ENCODE peak calls at places on chromosome 5, in four cellular contexts. One of them, this sample, is unnamed.

GRCh38 chr5:148146487-148146886 is 21.9 kb upstream of the SPINK14 start:
- DNase-seq in activated CD8-positive, alpha-beta T cell treated with anti-CD3 and anti-CD28 coated beads for 36 hours: no peak
- DNase-seq in smooth muscle cell of the brain vasculature: no peak
- DNase-seq in GM23248: no peak
- DNase-seq in this sample: no peak

GRCh38 chr5:142716963-142717362 is 31.1 kb upstream of the FGF1 start:
- DNase-seq in GM23248: peak
- DNase-seq in activated CD8-positive, alpha-beta T cell treated with anti-CD3 and anti-CD28 coated beads for 36 hours: peak
- DNase-seq in smooth muscle cell of the brain vasculature: no peak
- DNase-seq in this sample: peak

GRCh38 chr5:111618644-111619271 is 106.4 kb upstream of the STARD4 start:
- DNase-seq in activated CD8-positive, alpha-beta T cell treated with anti-CD3 and anti-CD28 coated beads for 36 hours: no peak
- DNase-seq in smooth muscle cell of the brain vasculature: no peak
- DNase-seq in GM23248: no peak
- DNase-seq in this sample: no peak

GRCh38 chr5:169874626-169875025 is 105.7 kb downstream of the INSYN2B start:
- DNase-seq in GM23248: peak
- DNase-seq in smooth muscle cell of the brain vasculature: no peak
- DNase-seq in activated CD8-positive, alpha-beta T cell treated with anti-CD3 and anti-CD28 coated beads for 36 hours: no peak
- DNase-seq in this sample: no peak

GRCh38 chr5:77778881-77779438 is 2.8 kb upstream of the TBCA start:
- DNase-seq in GM23248: no peak
- DNase-seq in activated CD8-positive, alpha-beta T cell treated with anti-CD3 and anti-CD28 coated beads for 36 hours: peak
- DNase-seq in smooth muscle cell of the brain vasculature: no peak
- DNase-seq in this sample: no peak

GRCh38 chr5:133247881-133248642 is 196.2 kb downstream of the HSPA4 start:
- DNase-seq in smooth muscle cell of the brain vasculature: no peak
- DNase-seq in GM23248: peak
- DNase-seq in activated CD8-positive, alpha-beta T cell treated with anti-CD3 and anti-CD28 coated beads for 36 hours: no peak
- DNase-seq in this sample: no peak

GRCh38 chr5:68306361-68307014 is 90.9 kb downstream of the PIK3R1 start:
- DNase-seq in GM23248: no peak
- DNase-seq in smooth muscle cell of the brain vasculature: no peak
- DNase-seq in activated CD8-positive, alpha-beta T cell treated with anti-CD3 and anti-CD28 coated beads for 36 hours: no peak
- DNase-seq in this sample: no peak

GRCh38 chr5:132334812-132335211 is 34.7 kb upstream of the SLC22A5 start:
- DNase-seq in smooth muscle cell of the brain vasculature: no peak
- DNase-seq in activated CD8-positive, alpha-beta T cell treated with anti-CD3 and anti-CD28 coated beads for 36 hours: no peak
- DNase-seq in GM23248: no peak
- DNase-seq in this sample: no peak

GRCh38 chr5:99814311-99815063 is 720.7 kb upstream of the FAM174A start:
- DNase-seq in smooth muscle cell of the brain vasculature: no peak
- DNase-seq in activated CD8-positive, alpha-beta T cell treated with anti-CD3 and anti-CD28 coated beads for 36 hours: no peak
- DNase-seq in GM23248: no peak
- DNase-seq in this sample: no peak

GRCh38 chr5:160175438-160176218 is 53.7 kb upstream of the FABP6 start:
- DNase-seq in smooth muscle cell of the brain vasculature: no peak
- DNase-seq in GM23248: peak
- DNase-seq in activated CD8-positive, alpha-beta T cell treated with anti-CD3 and anti-CD28 coated beads for 36 hours: no peak
- DNase-seq in this sample: peak

GRCh38 chr5:92749943-92750342 is 831.1 kb downstream of the NR2F1-AS1 start:
- DNase-seq in GM23248: peak
- DNase-seq in smooth muscle cell of the brain vasculature: peak
- DNase-seq in activated CD8-positive, alpha-beta T cell treated with anti-CD3 and anti-CD28 coated beads for 36 hours: no peak
- DNase-seq in this sample: no peak

This sample was measured in DMS 273 treated with DMSO at 0.1 percent for 48 hours.